ENCODE peak calls at places on chromosomes 3 and 15, in six cellular contexts. L is progenitor cell of endocrine pancreas; U is HFFc6; B is left ventricle myocardium inferior; W is CD8-positive, alpha-beta T cell; O is IMR-90. N is an unnamed sample.

GRCh38 chr3:154251610-154252009 is 72.7 kb downstream of the DHX36 start:
- DNase-seq in W (no peak), O (no peak), U (no peak), B (no peak), L (no peak), N (no peak)

GRCh38 chr3:95899494-95899893 is 914.9 kb upstream of the EPHA6 start:
- DNase-seq in W (no peak), L (no peak), U (no peak), O (peak), B (no peak), N (peak)

GRCh38 chr3:15858547-15859506 is 61.0 kb upstream of the ANKRD28 start:
- DNase-seq in L (peak), O (no peak), B (peak), U (no peak), W (peak), N (no peak)

GRCh38 chr15:41866263-41866703 is 27.6 kb downstream of the SPTBN5 start:
- DNase-seq in B (no peak), U (no peak), O (no peak), W (no peak), L (no peak), N (no peak)

GRCh38 chr3:23455775-23456174 is 252.6 kb downstream of the UBE2E2 start:
- DNase-seq in U (peak), L (no peak), O (peak), W (no peak), B (no peak), N (peak)

GRCh38 chr15:81893182-81893833 is 152.5 kb downstream of the MEX3B start:
- DNase-seq in W (no peak), B (no peak), U (no peak), L (no peak), O (no peak), N (no peak)

GRCh38 chr15:64911317-64912186 is at the start of gene ANKDD1A:
- DNase-seq in W (peak), L (peak), B (peak), U (no peak), O (peak), N (peak)

GRCh38 chr3:72100062-72100511 is 315.1 kb upstream of the PROK2 start:
- DNase-seq in U (no peak), L (no peak), O (no peak), B (no peak), W (no peak), N (no peak)

GRCh38 chr3:140537075-140537474 is 140.8 kb upstream of the TRIM42 start:
- DNase-seq in O (no peak), U (no peak), L (no peak), B (no peak), W (no peak), N (no peak)

GRCh38 chr3:133883657-133884546 is 11.8 kb downstream of the RAB6B start:
- DNase-seq in W (no peak), B (no peak), L (no peak), U (no peak), O (no peak), N (no peak)

GRCh38 chr3:170641510-170642236 is 55.8 kb upstream of the SLC7A14 start:
- DNase-seq in U (peak), B (no peak), W (no peak), L (no peak), O (peak), N (no peak)

GRCh38 chr3:190865419-190865818 is 2.9 kb upstream of the GMNC start:
- DNase-seq in O (no peak), W (no peak), B (no peak), U (no peak), L (no peak), N (no peak)

GRCh38 chr15:78340243-78341056 is at the start of gene CRABP1:
- DNase-seq in W (no peak), B (no peak), L (no peak), U (no peak), O (no peak), N (no peak)

GRCh38 chr3:55609230-55610100 is 122.4 kb upstream of the WNT5A start:
- DNase-seq in W (no peak), U (no peak), B (no peak), O (no peak), L (no peak), N (no peak)
- TF ChIP-seq CTCF in W (no peak), U (peak), B (no peak), O (no peak), L (no peak), N (no peak)

DNA sequence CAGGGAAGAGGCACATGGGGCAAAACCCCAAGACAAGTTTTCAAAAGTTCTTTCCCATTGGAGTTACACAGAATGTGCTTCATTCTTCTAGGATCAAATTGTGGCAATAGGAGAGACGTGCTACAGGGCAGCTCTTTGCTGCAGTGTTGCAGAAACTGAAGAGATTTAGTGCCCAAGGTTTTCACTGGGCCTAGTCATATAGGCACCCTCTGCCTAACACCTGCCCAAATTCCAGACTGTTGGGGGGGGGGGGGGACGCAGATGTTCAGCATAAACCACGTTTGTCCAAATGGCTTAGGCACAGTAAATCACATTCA is 346.8 kb upstream of the ZNF717 start:
- DNase-seq in L (no peak), W (no peak), B (no peak), O (no peak), U (no peak), N (no peak)
- TF ChIP-seq CTCF in L (no peak), W (no peak), B (no peak), O (no peak), U (no peak), N (no peak)

GRCh38 chr15:63288778-63289378 is 11.5 kb downstream of the APH1B start:
- DNase-seq in W (no peak), B (no peak), U (peak), O (peak), L (no peak), N (peak)
- TF ChIP-seq CTCF in W (peak), B (peak), U (peak), O (peak), L (peak), N (peak)

GRCh38 chr15:30030350-30030749 is 52.4 kb upstream of the GOLGA8J start:
- DNase-seq in O (no peak), B (no peak), W (no peak), L (no peak), U (no peak), N (no peak)
- TF ChIP-seq CTCF in O (peak), B (no peak), W (no peak), L (no peak), U (no peak), N (no peak)

GRCh38 chr15:66388057-66388363 is 1.3 kb downstream of the MAP2K1 start:
- DNase-seq in B (no peak), L (no peak), O (no peak), W (no peak), U (no peak), N (no peak)
- TF ChIP-seq CTCF in B (no peak), L (no peak), O (no peak), W (no peak), U (no peak), N (no peak)

DNA sequence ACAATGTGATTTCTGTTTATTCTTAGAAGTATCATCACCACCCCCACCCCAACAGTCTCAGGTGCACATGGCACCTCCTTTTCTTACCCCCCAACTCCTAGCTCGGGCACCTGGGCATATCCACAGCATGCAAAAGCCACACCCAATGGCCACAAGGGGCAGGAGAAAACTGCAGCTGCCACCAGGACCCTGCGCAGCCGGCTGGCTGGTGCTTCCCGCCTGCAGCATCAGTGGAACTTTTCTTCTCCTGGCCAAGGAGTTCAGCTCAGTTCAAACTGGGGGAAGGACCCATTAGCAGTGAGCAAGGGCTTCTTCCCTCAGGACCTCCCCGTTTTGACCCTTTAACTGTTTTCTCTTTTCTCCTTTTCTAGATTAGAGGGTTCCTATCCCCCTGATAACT is 44.8 kb downstream of the TM4SF18 start:
- DNase-seq in B (no peak), W (no peak), L (no peak), O (no peak), U (no peak), N (no peak)
- TF ChIP-seq CTCF in B (no peak), W (no peak), L (no peak), O (no peak), U (no peak), N (no peak)

N was measured in astrocyte of the spinal cord.